ENCODE peak calls at places on chromosomes 2 and 18, in four cellular contexts. O, S, J and L are unnamed samples.

GRCh38 chr2:218343591-218343990 is 13.1 kb upstream of the CATIP start:
- DNase-seq in O (no peak), S (no peak), J (no peak), L (no peak)

GRCh38 chr18:64981915-64982314 is 768.9 kb upstream of the CDH7 start:
- DNase-seq in O (no peak), S (no peak), J (no peak), L (no peak)

GRCh38 chr18:22283397-22283796 is 114.0 kb downstream of the GATA6 start:
- DNase-seq in O (no peak), S (no peak), J (no peak), L (no peak)

GRCh38 chr2:98674233-98674964 is 56.5 kb downstream of the MGAT4A start:
- DNase-seq in O (no peak), S (no peak), J (no peak), L (no peak)

GRCh38 chr2:56444339-56444738 is 260.5 kb downstream of the CCDC85A start:
- DNase-seq in O (no peak), S (no peak), J (no peak), L (no peak)

GRCh38 chr2:20976527-20976926 is 67.3 kb downstream of the APOB start:
- DNase-seq in O (no peak), S (no peak), J (no peak), L (no peak)

GRCh38 chr2:114684404-114684803 is 242.0 kb downstream of the DPP10 start:
- DNase-seq in O (no peak), S (no peak), J (no peak), L (no peak)

GRCh38 chr2:9207641-9208301 is 1.2 kb downstream of the ASAP2 start:
- DNase-seq in O (peak), S (peak), J (no peak), L (no peak)

GRCh38 chr2:144421606-144422510 is 98.1 kb downstream of the ZEB2 start:
- DNase-seq in O (no peak), S (no peak), J (no peak), L (no peak)

GRCh38 chr18:3093624-3094354 is 80.8 kb upstream of the LPIN2 start:
- DNase-seq in O (no peak), S (no peak), J (no peak), L (no peak)

GRCh38 chr2:241948901-241949735 is 79.6 kb downstream of the RTP5 start:
- DNase-seq in O (no peak), S (no peak), J (no peak), L (no peak)

GRCh38 chr2:164014068-164014577 is 278.3 kb upstream of the FIGN start:
- DNase-seq in O (no peak), S (no peak), J (peak), L (no peak)

GRCh38 chr18:75531851-75532241 is 104.3 kb upstream of the SMIM21 start:
- DNase-seq in O (no peak), S (no peak), J (no peak), L (no peak)

GRCh38 chr2:146987996-146988395 is 856.8 kb upstream of the ACVR2A start:
- DNase-seq in O (no peak), S (no peak), J (no peak), L (no peak)

GRCh38 chr2:148896116-148896515 is 21.1 kb downstream of the KIF5C start:
- DNase-seq in O (no peak), S (no peak), J (no peak), L (no peak)

GRCh38 chr2:15782009-15782751 is 158.2 kb upstream of the MYCN start:
- DNase-seq in O (no peak), S (no peak), J (no peak), L (no peak)

GRCh38 chr2:3141696-3142095 is 235.9 kb downstream of the EIPR1 start:
- DNase-seq in O (no peak), S (no peak), J (no peak), L (no peak)

GRCh38 chr2:138329591-138329990 is 172.0 kb upstream of the SPOPL start:
- DNase-seq in O (no peak), S (no peak), J (no peak), L (no peak)

GRCh38 chr2:180823546-180824141 is 156.8 kb upstream of the UBE2E3 start:
- DNase-seq in O (no peak), S (no peak), J (no peak), L (no peak)

GRCh38 chr18:45845410-45845809 is 19.9 kb downstream of the SIGLEC15 start:
- DNase-seq in O (no peak), S (no peak), J (no peak), L (no peak)

GRCh38 chr2:176817061-176817565 is 395.5 kb upstream of the HNRNPA3 start:
- DNase-seq in O (no peak), S (no peak), J (no peak), L (no peak)

GRCh38 chr2:97718942-97719341 is 5.6 kb downstream of the ZAP70 start:
- DNase-seq in O (no peak), S (no peak), J (no peak), L (no peak)

GRCh38 chr18:57846258-57846657 is 43.1 kb upstream of the ATP8B1 start:
- DNase-seq in O (peak), S (no peak), J (no peak), L (no peak)

GRCh38 chr2:100767224-100767653 is 52.7 kb upstream of the NPAS2 start:
- DNase-seq in O (no peak), S (no peak), J (no peak), L (no peak)

GRCh38 chr2:23556929-23557328 is 171.9 kb downstream of the KLHL29 start:
- DNase-seq in O (no peak), S (no peak), J (no peak), L (no peak)

GRCh38 chr2:119814216-119814615 is 54.5 kb downstream of the PTPN4 start:
- DNase-seq in O (no peak), S (no peak), J (no peak), L (no peak)

GRCh38 chr2:116952254-116952653 is 862.2 kb upstream of the DDX18 start:
- DNase-seq in O (no peak), S (no peak), J (no peak), L (no peak)

GRCh38 chr2:172440795-172441194 is 13.4 kb downstream of the ITGA6 start:
- DNase-seq in O (no peak), S (no peak), J (no peak), L (no peak)

GRCh38 chr18:12993439-12993838 is 2.3 kb downstream of the CEP192 start:
- DNase-seq in O (no peak), S (no peak), J (no peak), L (no peak)

GRCh38 chr2:159098374-159098773 is 129.9 kb downstream of the TANC1 start:
- DNase-seq in O (no peak), S (no peak), J (no peak), L (no peak)

GRCh38 chr2:105262662-105263091 is 21.1 kb downstream of the GPR45 start:
- DNase-seq in O (peak), S (no peak), J (no peak), L (no peak)

DNA sequence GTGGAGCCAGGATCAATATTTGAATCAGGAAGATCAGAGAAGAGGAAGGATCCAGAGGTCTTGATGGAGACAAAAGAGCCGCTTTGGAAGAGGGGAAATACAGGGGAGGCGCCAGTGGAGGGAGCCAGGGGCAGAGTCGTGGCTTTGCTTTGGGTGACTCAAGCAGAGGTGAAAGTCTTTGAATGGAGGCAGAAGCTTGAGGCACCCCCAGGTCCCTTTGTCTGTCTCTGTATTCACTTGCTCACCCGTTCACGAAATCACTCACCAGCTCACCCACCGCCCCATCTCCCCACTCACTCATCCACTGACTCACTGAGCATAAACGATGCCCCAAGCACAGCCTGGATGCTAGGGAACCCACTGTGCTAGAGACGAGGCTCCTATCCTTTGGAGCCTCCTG is 134.1 kb downstream of the ACOXL start:
- DNase-seq in O (no peak), S (no peak), J (no peak), L (no peak)
- TF ChIP-seq CTCF in O (no peak), S (no peak), J (no peak), L (no peak)

GRCh38 chr2:224062481-224063307 is 23.6 kb upstream of the SERPINE2 start:
- DNase-seq in O (no peak), S (no peak), J (no peak), L (no peak)
- TF ChIP-seq CTCF in O (no peak), S (no peak), J (no peak), L (no peak)

GRCh38 chr2:136225950-136226835 is 108.2 kb upstream of the CXCR4 start:
- DNase-seq in O (no peak), S (no peak), J (no peak), L (peak)
- TF ChIP-seq CTCF in O (no peak), S (no peak), J (no peak), L (no peak)

DNA sequence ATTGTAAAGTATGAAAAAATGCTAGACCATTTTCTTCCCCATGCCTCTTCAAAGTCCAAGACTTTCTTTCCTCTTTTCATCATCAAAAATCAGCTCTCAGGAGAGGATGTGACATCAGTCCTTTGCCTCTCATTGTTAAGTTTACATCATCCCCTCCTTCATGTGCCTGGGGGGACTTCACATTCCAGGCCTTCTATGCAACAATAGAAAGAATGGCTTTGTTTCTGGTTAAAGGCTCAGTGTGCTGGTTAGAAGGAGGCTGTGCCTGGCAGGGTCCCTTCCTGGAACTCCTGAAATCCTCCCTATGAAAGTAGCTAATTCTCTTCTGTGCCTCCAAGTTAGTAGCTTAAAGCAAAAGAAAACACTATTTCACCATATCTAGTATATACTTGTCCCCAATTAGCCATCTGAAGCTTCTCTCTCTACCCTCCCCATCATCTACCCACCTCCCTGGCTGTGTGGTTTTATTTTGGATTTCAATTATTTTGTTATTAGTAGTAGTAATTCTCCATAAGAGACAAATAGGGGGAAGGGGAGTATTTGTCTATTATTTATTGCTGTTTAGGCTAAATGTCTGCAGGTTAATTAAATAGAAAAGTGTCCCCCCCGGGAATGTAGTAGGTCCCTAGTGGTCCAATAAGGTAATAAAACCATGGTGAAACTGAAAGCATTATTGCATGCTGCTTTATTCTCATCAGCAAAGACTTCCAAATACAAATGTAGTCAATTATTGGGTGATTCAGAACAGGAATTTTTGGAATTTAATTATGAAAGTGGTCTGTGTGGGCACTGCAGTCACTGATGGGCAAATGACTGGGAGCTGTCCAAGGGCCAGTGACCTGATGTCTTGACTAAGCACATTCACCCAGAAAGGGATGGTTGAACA is 69.0 kb downstream of the CPO start:
- DNase-seq in O (no peak), S (no peak), J (no peak), L (no peak)
- TF ChIP-seq CTCF in O (no peak), S (peak), J (peak), L (no peak)

DNA sequence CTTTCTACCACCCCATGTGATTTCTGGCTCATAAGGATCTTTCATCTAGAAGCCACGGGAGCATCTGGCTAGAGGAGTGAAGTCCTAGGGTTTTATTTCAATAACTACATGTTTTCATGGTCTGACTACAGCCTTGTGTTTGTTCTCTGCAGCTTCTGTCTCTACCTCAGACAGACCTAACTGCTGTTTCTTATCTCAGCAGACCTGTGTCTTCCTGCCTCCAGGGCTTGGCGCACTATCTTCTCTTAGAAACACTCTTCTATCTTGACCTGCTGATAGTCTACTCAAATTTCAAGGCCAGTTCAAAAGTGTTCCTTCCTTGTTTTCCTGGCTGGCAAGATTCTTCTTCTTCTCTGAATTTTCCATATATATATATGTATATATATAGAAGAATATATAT is 11.0 kb upstream of the TRIB2 start:
- DNase-seq in O (peak), S (no peak), J (no peak), L (no peak)
- TF ChIP-seq CTCF in O (no peak), S (no peak), J (no peak), L (no peak)

GRCh38 chr18:31555971-31556747 is 35.5 kb upstream of the TTR start:
- DNase-seq in O (peak), S (no peak), J (no peak), L (no peak)

GRCh38 chr18:31553800-31554199 is 37.9 kb upstream of the TTR start:
- DNase-seq in O (peak), S (no peak), J (no peak), L (no peak)

GRCh38 chr18:31558567-31558966 is 33.1 kb upstream of the TTR start:
- DNase-seq in O (no peak), S (no peak), J (no peak), L (no peak)

GRCh38 chr18:31554776-31555175 is 36.9 kb upstream of the TTR start:
- DNase-seq in O (no peak), S (no peak), J (no peak), L (no peak)

GRCh38 chr18:31557446-31557845 is 34.2 kb upstream of the TTR start:
- DNase-seq in O (no peak), S (no peak), J (no peak), L (no peak)
- TF ChIP-seq CTCF in O (no peak), S (peak), J (no peak), L (no peak)

DNA sequence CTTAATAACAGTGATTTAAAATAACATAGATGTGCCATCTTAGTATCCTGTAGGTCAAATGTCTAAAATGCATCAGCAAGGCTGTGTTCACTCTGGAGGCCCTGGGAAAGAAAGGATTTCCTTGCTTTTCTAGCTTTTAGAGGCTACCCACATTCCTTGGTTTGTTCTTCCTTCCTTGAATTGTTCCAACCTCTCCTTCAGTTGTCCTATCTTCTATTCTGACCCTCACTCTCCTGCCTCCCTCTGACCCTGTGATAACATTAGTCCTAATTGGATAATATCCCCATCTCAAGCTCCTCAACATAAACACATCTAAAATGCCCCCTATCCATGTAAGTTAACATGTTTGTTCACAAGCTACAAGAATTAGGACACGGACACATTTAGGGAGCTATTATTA is 733.5 kb downstream of the SOCS6 start:
- DNase-seq in O (no peak), S (no peak), J (no peak), L (no peak)
- TF ChIP-seq CTCF in O (no peak), S (no peak), J (no peak), L (no peak)